ENCODE peak calls at places on chromosomes 16 and 17, in ten cellular contexts. G is kidney, J is endothelial cell, D is body of pancreas, R is brain microvascular endothelial cell, Y is prostate gland, V is uterus, A is foreskin fibroblast, E is lower lobe of right lung, X is astrocyte. W is an unnamed sample.

GRCh38 chr16:75236736-75237397 is 14.6 kb downstream of the BCAR1 start:
- DNase-seq in X (no peak), E (no peak), J (no peak), V (no peak), D (no peak), Y (no peak), A (no peak), G (peak), R (no peak), W (no peak)

GRCh38 chr17:75124041-75124818 is 7.3 kb downstream of the NT5C start:
- DNase-seq in D (peak), Y (peak), R (peak), X (peak), V (peak), G (peak), E (peak), J (no peak), A (peak), W (peak)

GRCh38 chr17:7355053-7355452 is at the start of gene TMEM95:
- DNase-seq in G (peak), V (no peak), X (no peak), J (no peak), A (peak), Y (no peak), R (no peak), D (no peak), E (no peak), W (no peak)

GRCh38 chr16:1333149-1333812 is at the start of gene BAIAP3:
- DNase-seq in X (no peak), E (no peak), D (peak), V (no peak), J (peak), G (peak), Y (peak), A (peak), R (no peak), W (no peak)

GRCh38 chr16:85309656-85310587 is 197.7 kb upstream of the CIBAR2 start:
- DNase-seq in R (no peak), Y (no peak), G (no peak), X (no peak), J (no peak), A (no peak), V (no peak), D (peak), E (peak), W (no peak)

GRCh38 chr17:55784666-55785065 is 33.8 kb downstream of the PCTP start:
- DNase-seq in R (no peak), E (no peak), G (no peak), V (no peak), A (no peak), X (no peak), Y (no peak), J (no peak), D (no peak), W (no peak)

GRCh38 chr16:57846078-57846697 is 43.9 kb upstream of the KIFC3 start:
- DNase-seq in J (no peak), X (no peak), E (no peak), V (no peak), Y (no peak), G (no peak), A (no peak), D (peak), R (no peak), W (no peak)

GRCh38 chr17:32564325-32564724 is 77.5 kb downstream of the CDK5R1 start:
- DNase-seq in X (no peak), Y (no peak), E (no peak), R (no peak), A (no peak), V (no peak), D (no peak), G (no peak), J (no peak), W (no peak)

GRCh38 chr16:53974484-53975115 is 270.6 kb downstream of the FTO start:
- DNase-seq in D (no peak), Y (no peak), J (no peak), G (no peak), X (no peak), A (no peak), E (no peak), V (no peak), R (no peak), W (no peak)

GRCh38 chr17:58047751-58048150 is 35.5 kb upstream of the DYNLL2 start:
- DNase-seq in V (no peak), A (peak), G (no peak), D (no peak), E (no peak), Y (no peak), X (no peak), J (no peak), R (no peak), W (no peak)

GRCh38 chr17:9999948-10000695 is 95.1 kb upstream of the RCVRN start:
- DNase-seq in A (no peak), J (no peak), E (no peak), V (no peak), G (no peak), X (no peak), R (no peak), Y (no peak), D (no peak), W (no peak)

GRCh38 chr16:84508502-84508901 is 4.0 kb upstream of the MEAK7 start:
- DNase-seq in E (peak), Y (no peak), G (no peak), V (no peak), A (no peak), R (no peak), J (no peak), X (no peak), D (peak), W (no peak)

GRCh38 chr17:27553019-27553511 is 77.9 kb upstream of the LGALS9 start:
- DNase-seq in V (peak), E (no peak), D (peak), J (no peak), G (no peak), X (no peak), Y (no peak), A (no peak), R (no peak), W (no peak)

GRCh38 chr16:2212362-2213324 is 2.0 kb upstream of the BRICD5 start:
- DNase-seq in R (no peak), V (no peak), G (peak), E (peak), X (no peak), A (no peak), D (peak), Y (peak), J (no peak), W (no peak)

GRCh38 chr16:58280846-58281301 is 14.0 kb downstream of the PRSS54 start:
- DNase-seq in V (no peak), X (peak), Y (no peak), J (no peak), E (no peak), D (no peak), R (no peak), G (no peak), A (no peak), W (no peak)

GRCh38 chr16:68236804-68237242 is 896 bp upstream of the ESRP2 start:
- DNase-seq in G (peak), Y (peak), D (no peak), X (no peak), E (no peak), J (no peak), V (no peak), R (no peak), A (no peak), W (no peak)

GRCh38 chr16:1762196-1762878 is 9.0 kb downstream of the NME3 start:
- DNase-seq in G (no peak), Y (no peak), D (no peak), V (no peak), R (no peak), X (no peak), J (no peak), E (no peak), A (no peak), W (no peak)

GRCh38 chr16:87041732-87042131 is 275.5 kb downstream of the C16orf95 start:
- DNase-seq in D (no peak), X (no peak), R (no peak), J (no peak), Y (no peak), V (no peak), E (no peak), G (no peak), A (no peak), W (no peak)

GRCh38 chr17:59366773-59367656 is 35.6 kb downstream of the YPEL2 start:
- DNase-seq in D (peak), A (peak), E (peak), J (no peak), X (peak), G (no peak), V (peak), R (peak), Y (peak), W (peak)

GRCh38 chr16:68367034-68367433 is 56.2 kb downstream of the PRMT7 start:
- DNase-seq in X (no peak), E (no peak), V (no peak), J (peak), D (no peak), Y (no peak), A (peak), R (peak), G (no peak), W (peak)

GRCh38 chr16:86638642-86639041 is 60.3 kb downstream of the FOXL1 start:
- DNase-seq in R (no peak), G (no peak), X (no peak), V (no peak), E (no peak), A (no peak), D (no peak), Y (no peak), J (no peak), W (no peak)

GRCh38 chr16:77288222-77288621 is 89.0 kb downstream of the SYCE1L start:
- DNase-seq in V (no peak), X (peak), G (no peak), D (no peak), A (peak), R (peak), J (no peak), Y (no peak), E (no peak), W (peak)

GRCh38 chr17:802901-803881 is 21.0 kb downstream of the MRM3 start:
- DNase-seq in D (peak), X (no peak), A (no peak), R (no peak), J (no peak), Y (no peak), E (no peak), V (no peak), G (no peak), W (no peak)

GRCh38 chr16:86429663-86430062 is 80.7 kb upstream of the FOXF1 start:
- DNase-seq in A (no peak), D (no peak), R (no peak), E (no peak), J (no peak), V (no peak), G (no peak), X (no peak), Y (no peak), W (no peak)

GRCh38 chr17:7262192-7263070 is at the start of gene CLDN7:
- DNase-seq in J (peak), A (no peak), G (peak), E (peak), Y (peak), D (peak), V (no peak), X (no peak), R (no peak), W (no peak)

GRCh38 chr17:50604470-50604869 is 30.2 kb upstream of the ABCC3 start:
- DNase-seq in D (peak), A (peak), Y (peak), J (peak), R (no peak), V (peak), X (peak), E (peak), G (peak), W (no peak)

GRCh38 chr17:43556292-43556691 is 10.2 kb upstream of the ETV4 start:
- DNase-seq in J (no peak), X (no peak), Y (no peak), A (peak), V (no peak), G (no peak), E (peak), D (no peak), R (no peak), W (peak)

GRCh38 chr17:49922095-49922494 is 46.9 kb upstream of the DLX4 start:
- DNase-seq in D (no peak), X (no peak), J (no peak), A (no peak), E (no peak), G (no peak), V (no peak), Y (no peak), R (no peak), W (no peak)

GRCh38 chr17:75730065-75730464 is 8.8 kb downstream of the ITGB4 start:
- DNase-seq in D (no peak), Y (no peak), R (no peak), J (no peak), V (no peak), G (peak), X (no peak), E (no peak), A (no peak), W (no peak)

GRCh38 chr17:75228847-75229246 is 23.4 kb downstream of the NUP85 start:
- DNase-seq in G (no peak), J (no peak), R (no peak), E (peak), A (no peak), Y (no peak), X (no peak), D (no peak), V (no peak), W (no peak)

GRCh38 chr16:70018254-70018653 is 67.1 kb downstream of the CLEC18A start:
- DNase-seq in X (peak), E (no peak), D (peak), R (peak), V (no peak), A (peak), G (no peak), Y (peak), J (no peak), W (no peak)

GRCh38 chr16:2815299-2815771 is 1.7 kb upstream of the PRSS21 start:
- DNase-seq in E (peak), D (no peak), X (no peak), R (no peak), A (no peak), Y (no peak), G (no peak), V (no peak), J (no peak), W (no peak)

GRCh38 chr17:65742433-65743312 is 181.2 kb upstream of the AXIN2 start:
- DNase-seq in A (peak), X (peak), G (no peak), D (no peak), R (peak), J (no peak), V (no peak), E (no peak), Y (no peak), W (peak)

GRCh38 chr16:28981517-28981916 is 3.3 kb upstream of the LAT start:
- DNase-seq in E (no peak), G (no peak), J (peak), V (no peak), A (peak), X (no peak), Y (no peak), R (no peak), D (no peak), W (no peak)

GRCh38 chr16:1057252-1057932 is 15.2 kb upstream of the SSTR5 start:
- DNase-seq in V (no peak), Y (peak), G (no peak), R (no peak), D (peak), X (no peak), J (peak), E (no peak), A (peak), W (no peak)

GRCh38 chr16:79658301-79659001 is 57.9 kb upstream of the MAF start:
- DNase-seq in E (no peak), J (no peak), D (no peak), Y (peak), V (no peak), A (peak), G (no peak), X (peak), R (peak), W (peak)

GRCh38 chr17:21043296-21044232 is 753 bp upstream of the USP22 start:
- DNase-seq in G (peak), J (peak), R (peak), D (peak), E (peak), X (peak), Y (peak), A (peak), V (peak), W (peak)

GRCh38 chr17:21042434-21043295 is at the start of gene USP22:
- DNase-seq in D (no peak), J (peak), G (no peak), A (no peak), X (no peak), R (no peak), Y (peak), V (peak), E (peak), W (no peak)

GRCh38 chr17:21041753-21042433 is 918 bp downstream of the USP22 start:
- DNase-seq in D (peak), A (peak), J (peak), X (peak), R (peak), Y (peak), E (peak), V (peak), G (peak), W (no peak)

GRCh38 chr17:21037117-21037803 is 5.6 kb downstream of the USP22 start:
- DNase-seq in E (no peak), R (no peak), D (no peak), Y (no peak), X (no peak), V (no peak), A (no peak), G (no peak), J (no peak), W (no peak)

DNA sequence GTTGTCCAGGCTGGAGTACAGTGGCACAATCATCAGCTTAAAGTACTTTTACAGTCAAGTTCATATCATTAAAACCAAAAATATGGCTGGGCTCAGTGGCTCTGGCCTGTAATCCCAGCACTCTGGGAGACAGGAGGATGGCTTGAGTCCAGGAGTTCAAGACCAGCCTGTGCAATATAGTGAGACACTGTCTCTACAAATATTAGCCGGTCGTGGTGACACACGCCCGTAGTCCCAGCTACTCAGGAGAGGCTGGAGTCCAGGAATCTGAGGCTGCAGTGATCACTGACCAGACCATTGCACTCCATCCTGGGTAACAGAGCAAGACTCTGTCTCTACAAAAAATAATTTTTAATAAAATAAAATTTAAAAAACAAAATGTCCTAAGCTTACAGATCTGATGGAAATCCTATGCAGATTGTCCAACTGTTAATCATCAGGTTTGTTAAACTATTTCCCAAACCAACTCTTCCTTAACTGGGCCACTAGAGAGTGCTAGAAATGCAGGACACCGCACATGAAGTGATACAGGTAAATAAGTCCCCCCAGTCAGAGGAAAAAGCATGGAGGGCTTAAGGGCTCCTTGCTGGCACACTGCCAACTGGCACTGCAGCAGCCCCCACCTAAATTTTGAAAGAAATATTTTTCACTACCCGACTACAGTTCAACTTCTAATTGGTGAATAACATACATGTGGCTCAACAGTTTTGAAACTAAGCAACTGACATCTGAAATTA is 2.8 kb downstream of the USP22 start:
- DNase-seq in R (no peak), A (peak), D (no peak), Y (no peak), J (no peak), X (peak), G (no peak), E (no peak), V (no peak), W (peak)
- TF ChIP-seq CTCF in R (peak), A (peak), D (no peak), Y (no peak), J (no peak), X (peak), G (peak), E (peak), V (peak), W (peak)

DNA sequence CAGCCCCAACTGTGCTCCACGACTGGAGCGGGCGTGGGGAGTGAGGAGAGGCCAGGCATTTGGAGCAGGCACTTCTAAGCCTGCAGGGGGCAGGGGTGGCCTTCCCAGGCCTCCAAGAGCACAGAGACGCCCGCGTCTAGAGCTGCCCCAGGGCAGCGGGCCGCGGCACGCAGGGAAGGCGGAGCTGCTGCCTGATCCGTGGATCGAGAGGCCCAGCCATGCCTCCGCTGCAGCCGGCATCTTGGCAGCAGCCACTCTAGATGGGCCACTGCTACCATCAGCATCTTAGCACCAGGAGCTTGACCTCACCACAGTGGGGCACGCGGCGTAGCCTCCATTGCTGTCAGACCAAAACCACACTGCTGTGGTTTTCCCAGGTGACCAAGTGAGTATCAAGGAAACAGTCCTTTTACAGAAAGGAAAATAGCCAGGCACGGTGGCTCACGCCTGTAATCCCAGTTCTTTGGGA is 20.4 kb upstream of the WDR45B start:
- DNase-seq in D (peak), J (peak), G (no peak), Y (peak), A (peak), R (peak), V (no peak), X (peak), E (peak), W (peak)
- TF ChIP-seq CTCF in D (peak), J (no peak), G (peak), Y (no peak), A (peak), R (peak), V (peak), X (no peak), E (peak), W (peak)

DNA sequence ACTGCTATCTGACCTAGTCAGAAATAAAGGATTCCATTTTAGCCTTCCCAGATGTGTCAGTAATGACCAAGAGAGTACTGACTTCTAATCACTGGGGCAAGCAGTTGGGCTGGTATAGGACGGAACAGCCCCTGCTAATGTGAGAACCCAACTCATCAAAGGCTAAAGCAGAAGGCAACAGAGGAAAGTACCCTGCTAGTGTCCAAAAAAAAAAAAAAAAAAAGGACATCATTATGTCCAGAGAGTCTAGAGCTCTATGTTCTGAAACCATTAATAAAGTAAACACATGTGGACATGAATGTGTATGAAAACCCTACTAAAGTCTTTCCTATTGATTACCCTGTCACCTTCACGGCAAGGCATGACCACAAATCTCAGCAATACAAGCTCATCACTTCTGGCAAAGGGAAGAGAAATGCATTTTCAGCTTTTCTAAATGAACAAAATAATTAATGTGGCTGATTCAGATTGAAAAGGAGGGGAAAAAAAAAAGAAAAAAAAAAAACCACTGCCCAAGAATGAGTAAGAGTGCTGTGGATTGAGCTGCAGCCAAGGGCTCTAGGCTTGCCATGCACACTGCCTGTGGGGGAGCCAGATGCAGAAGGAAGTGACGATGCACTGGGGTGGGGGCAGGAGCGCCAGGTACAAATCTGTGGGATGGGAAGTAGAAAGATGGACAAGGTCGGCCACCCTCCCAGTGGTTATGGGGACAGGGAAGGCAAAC is 84.8 kb downstream of the CYTH1 start:
- DNase-seq in J (no peak), V (no peak), Y (no peak), A (peak), G (no peak), D (no peak), R (no peak), X (peak), E (no peak), W (peak)
- TF ChIP-seq CTCF in J (no peak), V (no peak), Y (no peak), A (no peak), G (no peak), D (no peak), R (peak), X (no peak), E (no peak), W (no peak)

GRCh38 chr17:29111816-29112499 is 68.2 kb downstream of the MYO18A start:
- DNase-seq in R (peak), E (peak), X (no peak), D (peak), V (peak), A (peak), J (peak), Y (peak), G (no peak), W (peak)

GRCh38 chr17:29112780-29113295 is 67.4 kb downstream of the MYO18A start:
- DNase-seq in V (no peak), D (peak), R (no peak), G (no peak), Y (peak), A (peak), X (peak), J (no peak), E (no peak), W (no peak)

GRCh38 chr17:29114141-29114540 is 66.1 kb downstream of the MYO18A start:
- DNase-seq in Y (no peak), D (no peak), E (no peak), G (no peak), R (no peak), V (no peak), X (no peak), J (no peak), A (peak), W (no peak)

GRCh38 chr17:29115435-29115834 is 64.8 kb downstream of the MYO18A start:
- DNase-seq in A (no peak), V (no peak), D (no peak), X (no peak), R (no peak), Y (no peak), E (no peak), J (no peak), G (no peak), W (no peak)

GRCh38 chr17:29113334-29113733 is 66.9 kb downstream of the MYO18A start:
- DNase-seq in D (no peak), E (no peak), R (no peak), G (no peak), J (no peak), Y (no peak), A (no peak), X (no peak), V (no peak), W (no peak)
- TF ChIP-seq CTCF in D (no peak), E (no peak), R (peak), G (no peak), J (no peak), Y (no peak), A (no peak), X (no peak), V (no peak), W (no peak)